ENCODE peak calls at places on chromosome X, in five cellular contexts. One of them, this sample, is unnamed.

GRCh38 chrX:11555759-11556158 is 110.0 kb downstream of the ARHGAP6 start:
- DNase-seq in fibroblast of lung: no peak
- DNase-seq in right lobe of liver: no peak
- DNase-seq in adipocyte: no peak
- DNase-seq in small intestine: no peak
- DNase-seq in this sample: no peak

GRCh38 chrX:68846536-68846935 is 17.7 kb downstream of the EFNB1 start:
- DNase-seq in fibroblast of lung: no peak
- DNase-seq in right lobe of liver: no peak
- DNase-seq in adipocyte: peak; percentile 29
- DNase-seq in small intestine: no peak
- DNase-seq in this sample: no peak

GRCh38 chrX:77785400-77785745 is 643 bp downstream of the ATRX start:
- DNase-seq in fibroblast of lung: peak; percentile 46
- DNase-seq in right lobe of liver: no peak
- DNase-seq in adipocyte: peak; percentile 32
- DNase-seq in small intestine: peak; percentile 9
- DNase-seq in this sample: no peak

GRCh38 chrX:49878834-49879655 is at the start of gene USP27X:
- DNase-seq in fibroblast of lung: peak; percentile 88
- DNase-seq in right lobe of liver: peak; percentile 85
- DNase-seq in adipocyte: peak; percentile 82
- DNase-seq in small intestine: peak; percentile 69
- DNase-seq in this sample: peak; percentile 64

GRCh38 chrX:123731987-123732678 is 719 bp downstream of the THOC2 start:
- DNase-seq in fibroblast of lung: peak; percentile 34
- DNase-seq in right lobe of liver: peak; percentile 61
- DNase-seq in adipocyte: peak; percentile 57
- DNase-seq in small intestine: peak; percentile 44
- DNase-seq in this sample: no peak

GRCh38 chrX:116281106-116281505 is 110.6 kb downstream of the AGTR2 start:
- DNase-seq in fibroblast of lung: no peak
- DNase-seq in right lobe of liver: no peak
- DNase-seq in adipocyte: no peak
- DNase-seq in small intestine: peak; percentile 35
- DNase-seq in this sample: no peak

GRCh38 chrX:147072747-147073146 is 258.2 kb upstream of the CXorf51A start:
- DNase-seq in fibroblast of lung: no peak
- DNase-seq in right lobe of liver: no peak
- DNase-seq in adipocyte: no peak
- DNase-seq in small intestine: no peak
- DNase-seq in this sample: no peak

GRCh38 chrX:55818673-55819375 is 101.3 kb downstream of the RRAGB start:
- DNase-seq in fibroblast of lung: no peak
- DNase-seq in right lobe of liver: no peak
- DNase-seq in adipocyte: no peak
- DNase-seq in small intestine: peak; percentile 19
- DNase-seq in this sample: no peak

GRCh38 chrX:114344756-114345155 is 239.1 kb upstream of the HTR2C start:
- DNase-seq in fibroblast of lung: peak; percentile 50
- DNase-seq in right lobe of liver: no peak
- DNase-seq in adipocyte: peak; percentile 69
- DNase-seq in small intestine: peak; percentile 2
- DNase-seq in this sample: peak; percentile 12

GRCh38 chrX:38206542-38206941 is 14.1 kb downstream of the SRPX start:
- DNase-seq in fibroblast of lung: no peak
- DNase-seq in right lobe of liver: no peak
- DNase-seq in adipocyte: no peak
- DNase-seq in small intestine: no peak
- DNase-seq in this sample: no peak

GRCh38 chrX:38206036-38206435 is 14.6 kb downstream of the SRPX start:
- DNase-seq in fibroblast of lung: peak; percentile 18
- DNase-seq in right lobe of liver: no peak
- DNase-seq in adipocyte: no peak
- DNase-seq in small intestine: no peak
- DNase-seq in this sample: no peak

DNA sequence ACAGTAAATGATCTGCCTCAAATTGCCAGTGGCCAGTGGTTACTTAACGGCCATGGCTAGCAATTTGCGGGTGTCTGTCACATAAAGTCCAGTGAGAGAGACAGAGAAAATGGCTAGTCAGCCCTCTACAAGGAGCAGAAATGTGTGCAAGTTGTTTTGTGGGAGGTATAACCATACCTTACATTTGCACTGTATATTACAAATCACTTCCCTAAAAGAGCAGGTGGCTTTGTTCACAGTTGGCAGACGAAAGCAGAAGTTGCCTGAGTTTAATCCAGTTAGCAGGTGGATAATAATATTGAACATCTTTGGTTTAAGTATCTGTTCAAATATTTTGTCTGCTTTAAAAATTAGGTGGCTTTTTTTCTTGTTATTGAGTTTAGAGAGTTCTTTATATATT is 15.6 kb downstream of the SRPX start:
- DNase-seq in fibroblast of lung: no peak
- DNase-seq in right lobe of liver: no peak
- DNase-seq in adipocyte: no peak
- DNase-seq in small intestine: no peak
- DNase-seq in this sample: no peak
- H3K4me3 ChIP-seq in fibroblast of lung: no peak overlapping the region
- H3K4me3 ChIP-seq in right lobe of liver: no peak overlapping the region
- H3K4me3 ChIP-seq in adipocyte: no peak overlapping the region
- H3K4me3 ChIP-seq in small intestine: no peak overlapping the region
- H3K4me3 ChIP-seq in this sample: no peak overlapping the region

GRCh38 chrX:2327423-2327822 is 173.4 kb downstream of the DHRSX start:
- DNase-seq in fibroblast of lung: no peak
- DNase-seq in right lobe of liver: no peak
- DNase-seq in adipocyte: no peak
- DNase-seq in small intestine: no peak
- DNase-seq in this sample: no peak

GRCh38 chrX:2320580-2321327 is 180.0 kb downstream of the DHRSX start:
- DNase-seq in fibroblast of lung: peak; percentile 88
- DNase-seq in right lobe of liver: peak; percentile 88
- DNase-seq in adipocyte: peak; percentile 57
- DNase-seq in small intestine: peak; percentile 31
- DNase-seq in this sample: no peak

GRCh38 chrX:2321411-2321810 is 179.4 kb downstream of the DHRSX start:
- DNase-seq in fibroblast of lung: no peak
- DNase-seq in right lobe of liver: no peak
- DNase-seq in adipocyte: no peak
- DNase-seq in small intestine: no peak
- DNase-seq in this sample: no peak

GRCh38 chrX:2324116-2324515 is 176.7 kb downstream of the DHRSX start:
- DNase-seq in fibroblast of lung: no peak
- DNase-seq in right lobe of liver: no peak
- DNase-seq in adipocyte: no peak
- DNase-seq in small intestine: no peak
- DNase-seq in this sample: no peak

GRCh38 chrX:2325076-2325784 is 175.5 kb downstream of the DHRSX start:
- DNase-seq in fibroblast of lung: peak; percentile 86
- DNase-seq in right lobe of liver: peak; percentile 76
- DNase-seq in adipocyte: no peak
- DNase-seq in small intestine: peak; percentile 38
- DNase-seq in this sample: peak; percentile 86
- H3K4me3 ChIP-seq in fibroblast of lung: no peak overlapping the region
- H3K4me3 ChIP-seq in right lobe of liver: peak overlapping the region; percentile 46
- H3K4me3 ChIP-seq in adipocyte: peak overlapping the region; percentile 87
- H3K4me3 ChIP-seq in small intestine: no peak overlapping the region
- H3K4me3 ChIP-seq in this sample: peak overlapping the region; percentile 47

DNA sequence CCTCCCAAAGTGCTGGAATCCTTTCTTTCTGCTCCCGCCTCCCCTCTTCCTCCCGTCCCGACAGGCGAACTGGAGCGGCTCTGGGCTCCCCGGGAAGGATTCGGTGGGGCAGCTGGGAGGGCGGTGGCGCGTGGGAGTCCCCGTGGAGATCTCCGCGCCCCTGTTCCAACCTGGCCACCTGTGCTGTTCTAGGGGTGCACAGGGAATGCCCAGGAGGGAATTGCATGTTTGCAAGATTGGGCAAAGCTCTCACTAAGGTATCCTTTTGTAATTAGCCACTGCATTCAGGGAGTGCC is 11.2 kb upstream of the ELF4 start:
- DNase-seq in fibroblast of lung: no peak
- DNase-seq in right lobe of liver: no peak
- DNase-seq in adipocyte: no peak
- DNase-seq in small intestine: no peak
- DNase-seq in this sample: no peak
- H3K4me3 ChIP-seq in fibroblast of lung: no peak overlapping the region
- H3K4me3 ChIP-seq in right lobe of liver: no peak overlapping the region
- H3K4me3 ChIP-seq in adipocyte: peak overlapping the region; percentile 59
- H3K4me3 ChIP-seq in small intestine: no peak overlapping the region
- H3K4me3 ChIP-seq in this sample: no peak overlapping the region

GRCh38 chrX:53969540-53969939 is 74.7 kb downstream of the PHF8 start:
- DNase-seq in fibroblast of lung: no peak
- DNase-seq in right lobe of liver: no peak
- DNase-seq in adipocyte: no peak
- DNase-seq in small intestine: no peak
- DNase-seq in this sample: no peak
- H3K4me3 ChIP-seq in fibroblast of lung: no peak overlapping the region
- H3K4me3 ChIP-seq in right lobe of liver: no peak overlapping the region
- H3K4me3 ChIP-seq in adipocyte: no peak overlapping the region
- H3K4me3 ChIP-seq in small intestine: no peak overlapping the region
- H3K4me3 ChIP-seq in this sample: no peak overlapping the region

DNA sequence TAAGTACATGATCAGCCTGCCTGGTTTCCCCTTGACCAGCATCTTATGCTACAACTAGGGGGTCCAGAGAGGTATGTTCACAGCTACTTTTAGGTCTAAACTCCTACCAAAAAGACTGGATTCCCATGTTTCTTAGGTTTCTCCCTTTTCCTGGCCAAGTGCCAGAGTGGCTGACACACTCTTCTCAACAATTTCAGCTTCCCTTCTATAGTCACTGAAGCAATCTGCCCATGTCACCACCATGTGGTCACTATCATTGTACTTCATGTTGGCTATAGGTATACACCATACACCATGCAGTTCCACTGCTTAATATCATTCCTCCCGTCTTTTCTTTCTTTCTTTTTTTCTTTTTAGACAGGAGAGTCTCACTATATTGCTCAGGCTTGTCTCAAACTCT is 66.9 kb downstream of the KLHL13 start:
- DNase-seq in fibroblast of lung: no peak
- DNase-seq in right lobe of liver: no peak
- DNase-seq in adipocyte: no peak
- DNase-seq in small intestine: no peak
- DNase-seq in this sample: no peak
- H3K4me3 ChIP-seq in fibroblast of lung: no peak overlapping the region
- H3K4me3 ChIP-seq in right lobe of liver: no peak overlapping the region
- H3K4me3 ChIP-seq in adipocyte: no peak overlapping the region
- H3K4me3 ChIP-seq in small intestine: no peak overlapping the region
- H3K4me3 ChIP-seq in this sample: no peak overlapping the region

GRCh38 chrX:54358424-54359211 is 772 bp upstream of the WNK3 start:
- DNase-seq in fibroblast of lung: peak; percentile 74
- DNase-seq in right lobe of liver: peak; percentile 63
- DNase-seq in adipocyte: peak; percentile 83
- DNase-seq in small intestine: no peak
- DNase-seq in this sample: peak; percentile 27
- H3K4me3 ChIP-seq in fibroblast of lung: peak overlapping the region; percentile 52
- H3K4me3 ChIP-seq in right lobe of liver: peak overlapping the region; percentile 29
- H3K4me3 ChIP-seq in adipocyte: peak overlapping the region; percentile 81
- H3K4me3 ChIP-seq in small intestine: no peak overlapping the region
- H3K4me3 ChIP-seq in this sample: peak overlapping the region; percentile 60

GRCh38 chrX:129239371-129239770 is 283.9 kb downstream of the SMARCA1 start:
- DNase-seq in fibroblast of lung: no peak
- DNase-seq in right lobe of liver: no peak
- DNase-seq in adipocyte: peak; percentile 25
- DNase-seq in small intestine: no peak
- DNase-seq in this sample: peak; percentile 39
- H3K4me3 ChIP-seq in fibroblast of lung: no peak overlapping the region
- H3K4me3 ChIP-seq in right lobe of liver: no peak overlapping the region
- H3K4me3 ChIP-seq in adipocyte: no peak overlapping the region
- H3K4me3 ChIP-seq in small intestine: no peak overlapping the region
- H3K4me3 ChIP-seq in this sample: no peak overlapping the region